ENCODE peak calls at places on chromosomes 12 and 14, in four cellular contexts. P is K562, X is HepG2, J is GM12878. Z is an unnamed sample.

GRCh38 chr14:24483604-24484252 is 24.3 kb downstream of the CMA1 start:
- DNase-seq in P (no peak), J (no peak), X (no peak), Z (no peak)

GRCh38 chr12:69548687-69549086 is 36.6 kb upstream of the CCT2 start:
- DNase-seq in P (no peak), X (no peak), J (no peak), Z (no peak)

GRCh38 chr14:104282332-104283196 is 144.2 kb downstream of the KIF26A start:
- DNase-seq in P (no peak), J (no peak), X (no peak), Z (no peak)

GRCh38 chr12:76768566-76768965 is 4.7 kb downstream of the ZDHHC17 start:
- DNase-seq in J (no peak), P (no peak), X (no peak), Z (no peak)

GRCh38 chr12:90839340-90839739 is 115.6 kb downstream of the CCER1 start:
- DNase-seq in X (no peak), P (no peak), J (no peak), Z (no peak)

GRCh38 chr12:77940566-77940965 is 109.9 kb downstream of the NAV3 start:
- DNase-seq in X (no peak), P (no peak), J (no peak), Z (no peak)

GRCh38 chr12:68884251-68884650 is 48.7 kb downstream of the CPM start:
- DNase-seq in J (no peak), X (no peak), P (no peak), Z (no peak)

GRCh38 chr14:43406936-43407335 is 1100.1 kb downstream of the FSCB start:
- DNase-seq in X (no peak), J (no peak), P (no peak), Z (no peak)

GRCh38 chr14:101509730-101510371 is 51.4 kb upstream of the DIO3 start:
- DNase-seq in J (no peak), X (no peak), P (no peak), Z (no peak)

GRCh38 chr14:20503905-20504304 is 1.4 kb upstream of the RNASE10 start:
- DNase-seq in X (no peak), J (no peak), P (no peak), Z (no peak)

GRCh38 chr14:69941768-69942742 is 62.8 kb downstream of the SMOC1 start:
- DNase-seq in P (no peak), J (no peak), X (peak), Z (peak)

GRCh38 chr14:75278422-75279152 is at the start of gene FOS:
- DNase-seq in X (peak), P (peak), J (no peak), Z (peak)

GRCh38 chr12:100324498-100324897 is 32.4 kb upstream of the SLC17A8 start:
- DNase-seq in X (no peak), J (no peak), P (no peak), Z (no peak)

GRCh38 chr12:8493084-8493483 is 20.2 kb upstream of the CLEC4D start:
- DNase-seq in X (no peak), J (peak), P (no peak), Z (no peak)

GRCh38 chr12:65300679-65301349 is 22.3 kb downstream of the MSRB3 start:
- DNase-seq in P (peak), J (no peak), X (peak), Z (no peak)

GRCh38 chr12:72241552-72241951 is 30.6 kb upstream of the TRHDE start:
- DNase-seq in J (no peak), X (no peak), P (no peak), Z (no peak)

GRCh38 chr12:124305776-124306685 is 11.1 kb downstream of the RFLNA start:
- DNase-seq in J (no peak), P (no peak), X (no peak), Z (no peak)

GRCh38 chr14:90996967-90997366 is 63.5 kb downstream of the RPS6KA5 start:
- DNase-seq in J (no peak), X (no peak), P (no peak), Z (no peak)

GRCh38 chr14:32933623-32933942 is 5.1 kb upstream of the NPAS3 start:
- DNase-seq in X (no peak), J (no peak), P (no peak), Z (peak)

GRCh38 chr14:50425816-50426215 is 29.1 kb upstream of the CDKL1 start:
- DNase-seq in X (no peak), P (no peak), J (no peak), Z (no peak)
- TF ChIP-seq FOXM1 in X (no peak), P (no peak), J (no peak), Z (no peak)

GRCh38 chr12:47214001-47214619 is 134.4 kb upstream of the AMIGO2 start:
- DNase-seq in X (no peak), P (no peak), J (no peak), Z (no peak)
- H2AFZ ChIP-seq in X (no peak), P (peak), J (no peak), Z (no peak)

GRCh38 chr12:54136844-54137580 is 51.8 kb downstream of the SMUG1 start:
- DNase-seq in P (no peak), J (no peak), X (peak), Z (peak)
- TF ChIP-seq FOXM1 in P (no peak), J (no peak), X (no peak), Z (no peak)

DNA sequence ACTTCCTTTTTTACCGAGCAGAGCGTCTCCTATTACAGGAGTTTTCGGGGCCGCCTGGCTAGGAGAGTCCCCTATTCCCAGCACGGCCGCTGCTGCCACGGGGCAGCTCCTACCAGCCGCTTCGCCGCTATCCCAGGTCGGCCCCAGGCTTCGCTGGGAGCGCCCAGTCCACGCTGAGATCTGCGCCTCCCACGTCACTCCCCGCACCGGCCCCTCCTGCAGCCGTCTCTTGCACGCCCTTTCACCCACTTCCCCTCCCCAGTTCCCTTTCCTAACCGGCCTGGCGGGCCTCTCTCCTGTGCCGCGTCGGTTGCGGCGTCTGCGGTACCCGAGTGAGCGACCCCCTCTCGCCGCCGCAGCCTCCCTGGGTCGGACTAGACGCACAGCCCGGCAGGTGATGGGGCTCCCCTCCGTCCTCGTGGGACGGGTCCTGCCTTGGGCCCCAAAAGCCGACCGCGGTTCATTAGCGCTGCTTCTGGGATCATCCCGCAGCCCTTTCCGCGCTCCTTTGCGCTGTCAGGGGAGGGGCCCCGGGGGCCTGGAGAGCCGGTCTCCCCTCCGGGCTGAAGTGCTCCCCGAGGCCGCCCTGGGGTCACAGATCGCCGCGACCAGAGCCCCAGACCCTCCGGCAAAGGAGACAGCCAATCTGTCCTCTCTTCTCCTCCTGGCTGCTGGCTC is 1318.4 kb downstream of the TMEM121 start:
- DNase-seq in J (no peak), P (no peak), X (peak), Z (peak)
- H2AFZ ChIP-seq in J (peak), P (no peak), X (no peak), Z (peak)

DNA sequence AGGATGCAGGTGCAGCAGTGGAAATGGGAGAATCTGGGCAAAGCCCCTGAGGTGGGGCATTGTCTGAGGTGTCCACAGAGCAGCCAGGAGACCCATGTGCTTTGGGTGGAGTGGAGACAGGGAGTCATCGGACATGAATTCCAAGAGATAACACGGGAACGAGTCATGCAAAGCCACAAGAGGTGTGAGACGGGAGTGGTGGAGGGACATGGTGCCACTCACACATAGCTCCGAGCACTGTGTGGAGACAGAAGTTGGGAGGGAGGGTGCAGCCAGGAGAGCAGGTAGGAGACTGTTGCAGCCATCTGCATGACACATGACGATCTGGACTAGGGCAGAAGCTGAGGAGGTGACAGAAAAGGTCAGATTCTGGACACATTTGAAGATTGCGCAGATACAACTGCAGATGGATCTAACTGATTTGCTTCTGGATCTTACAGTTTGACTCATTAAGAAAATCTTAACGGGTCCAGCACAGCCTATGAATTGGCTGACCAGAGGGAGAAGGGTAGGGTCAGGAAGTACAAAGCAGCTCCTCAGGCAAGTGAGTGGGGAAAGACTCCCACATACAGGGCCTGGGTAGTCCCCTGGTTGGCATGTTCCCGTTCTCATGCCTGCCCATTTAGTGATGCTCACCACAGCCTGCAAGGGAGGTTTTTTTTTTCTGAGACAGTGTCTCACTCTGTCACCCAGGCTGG is 379.8 kb downstream of the FUT8 start:
- DNase-seq in J (no peak), X (no peak), P (no peak), Z (peak)
- TF ChIP-seq FOXM1 in J (no peak), X (no peak), P (no peak), Z (no peak)

DNA sequence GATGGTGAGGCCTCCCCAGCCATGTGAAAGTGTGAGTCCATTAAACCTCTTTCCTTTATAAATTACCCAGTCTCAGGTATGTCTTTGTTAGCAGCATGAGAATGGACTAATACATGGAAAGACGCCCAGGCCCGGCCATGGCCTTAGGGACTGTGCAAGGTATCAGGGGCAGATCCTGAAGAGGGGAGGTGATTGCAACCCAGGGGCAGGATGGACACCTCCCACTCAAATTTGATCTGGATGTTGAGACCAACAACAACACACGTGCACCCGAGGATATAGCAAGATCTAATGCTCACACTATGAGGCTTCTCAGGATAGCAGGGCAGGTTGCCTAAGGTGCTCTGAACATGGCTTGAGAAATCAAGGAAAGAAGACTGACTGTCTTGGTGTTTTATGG is 13.5 kb upstream of the SERPINA4 start:
- DNase-seq in P (no peak), X (no peak), J (no peak), Z (no peak)
- H2AFZ ChIP-seq in P (no peak), X (no peak), J (no peak), Z (no peak)

DNA sequence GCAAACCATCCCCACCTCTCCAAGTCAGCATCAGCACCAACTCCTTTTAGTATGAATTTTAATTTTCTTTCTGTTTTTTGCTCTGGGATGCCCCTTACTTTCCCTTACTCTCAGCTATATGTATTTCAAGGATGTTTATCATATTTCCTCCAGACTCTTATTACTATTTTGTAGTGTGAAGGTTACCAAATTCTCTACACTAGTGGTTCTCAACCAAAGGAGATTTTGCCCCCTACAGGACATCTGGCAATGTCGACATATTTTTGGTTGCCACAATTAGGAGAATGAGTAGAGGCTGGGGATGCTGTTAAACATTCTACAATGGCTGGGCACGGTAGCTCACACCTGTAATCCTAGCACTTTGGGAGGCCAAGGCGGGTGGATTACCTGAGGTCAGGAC is 29.1 kb upstream of the SOS2 start:
- DNase-seq in P (no peak), X (peak), J (no peak), Z (peak)
- TF ChIP-seq FOXM1 in P (no peak), X (no peak), J (no peak), Z (no peak)

DNA sequence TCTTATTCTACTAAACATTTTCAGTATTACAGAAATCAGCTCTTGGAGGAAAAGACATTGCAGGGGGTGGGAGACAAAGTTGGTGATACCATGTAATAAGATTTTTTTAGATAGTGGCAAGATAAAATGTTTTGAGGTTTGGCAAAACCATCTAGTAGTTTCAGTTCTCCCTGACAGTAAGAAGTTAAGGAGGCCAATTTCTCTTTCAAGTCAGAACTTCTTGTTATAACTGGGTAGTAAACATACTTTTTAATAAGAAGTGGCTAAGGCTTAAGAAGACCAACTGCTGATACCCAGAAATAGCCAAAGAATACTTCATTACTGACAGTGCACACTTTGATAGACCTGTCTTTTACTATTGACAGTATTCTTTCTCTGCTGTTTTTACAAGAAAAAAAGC is 452.3 kb downstream of the DIO2 start:
- DNase-seq in X (no peak), P (no peak), J (no peak), Z (no peak)
- H2AFZ ChIP-seq in X (no peak), P (no peak), J (no peak), Z (no peak)